ENCODE peak calls at places on chromosome 1, in six cellular contexts. One of them, this sample, is unnamed.

GRCh38 chr1:161486806-161487482 is 18.3 kb upstream of the FCGR2A start:
- DNase-seq in mesothelial cell of epicardium: no peak
- DNase-seq in hepatocyte: peak
- DNase-seq in glutamatergic neuron: no peak
- DNase-seq in bronchial epithelial cell: peak
- DNase-seq in CD8-positive, alpha-beta T cell: no peak
- DNase-seq in this sample: no peak

GRCh38 chr1:171055966-171056643 is 34.6 kb upstream of the FMO3 start:
- DNase-seq in mesothelial cell of epicardium: no peak
- DNase-seq in hepatocyte: no peak
- DNase-seq in glutamatergic neuron: no peak
- DNase-seq in bronchial epithelial cell: peak
- DNase-seq in CD8-positive, alpha-beta T cell: no peak
- DNase-seq in this sample: no peak

GRCh38 chr1:206495493-206496046 is 11.8 kb upstream of the RASSF5 start:
- DNase-seq in mesothelial cell of epicardium: no peak
- DNase-seq in hepatocyte: no peak
- DNase-seq in glutamatergic neuron: no peak
- DNase-seq in bronchial epithelial cell: no peak
- DNase-seq in CD8-positive, alpha-beta T cell: no peak
- DNase-seq in this sample: no peak

GRCh38 chr1:197928849-197929336 is 11.7 kb downstream of the LHX9 start:
- DNase-seq in mesothelial cell of epicardium: no peak
- DNase-seq in hepatocyte: no peak
- DNase-seq in glutamatergic neuron: no peak
- DNase-seq in bronchial epithelial cell: no peak
- DNase-seq in CD8-positive, alpha-beta T cell: no peak
- DNase-seq in this sample: no peak

GRCh38 chr1:203147376-203147775 is 19.9 kb downstream of the ADORA1 start:
- DNase-seq in mesothelial cell of epicardium: no peak
- DNase-seq in hepatocyte: no peak
- DNase-seq in glutamatergic neuron: no peak
- DNase-seq in bronchial epithelial cell: no peak
- DNase-seq in CD8-positive, alpha-beta T cell: no peak
- DNase-seq in this sample: no peak

GRCh38 chr1:214314178-214314843 is 33.4 kb downstream of the SMYD2 start:
- DNase-seq in mesothelial cell of epicardium: no peak
- DNase-seq in hepatocyte: no peak
- DNase-seq in glutamatergic neuron: no peak
- DNase-seq in bronchial epithelial cell: no peak
- DNase-seq in CD8-positive, alpha-beta T cell: no peak
- DNase-seq in this sample: no peak

GRCh38 chr1:90400121-90400520 is 317.0 kb downstream of the BARHL2 start:
- DNase-seq in mesothelial cell of epicardium: no peak
- DNase-seq in hepatocyte: no peak
- DNase-seq in glutamatergic neuron: no peak
- DNase-seq in bronchial epithelial cell: peak
- DNase-seq in CD8-positive, alpha-beta T cell: no peak
- DNase-seq in this sample: no peak

GRCh38 chr1:32869844-32870614 is 683 bp downstream of the FNDC5 start:
- DNase-seq in mesothelial cell of epicardium: peak
- DNase-seq in hepatocyte: no peak
- DNase-seq in glutamatergic neuron: peak
- DNase-seq in bronchial epithelial cell: no peak
- DNase-seq in CD8-positive, alpha-beta T cell: no peak
- DNase-seq in this sample: no peak

GRCh38 chr1:64308856-64309255 is 105.4 kb downstream of the UBE2U start:
- DNase-seq in mesothelial cell of epicardium: no peak
- DNase-seq in hepatocyte: no peak
- DNase-seq in glutamatergic neuron: no peak
- DNase-seq in bronchial epithelial cell: peak
- DNase-seq in CD8-positive, alpha-beta T cell: no peak
- DNase-seq in this sample: no peak

GRCh38 chr1:231590453-231591198 is 36.0 kb upstream of the DISC1 start:
- DNase-seq in mesothelial cell of epicardium: no peak
- DNase-seq in hepatocyte: peak
- DNase-seq in glutamatergic neuron: peak
- DNase-seq in bronchial epithelial cell: peak
- DNase-seq in CD8-positive, alpha-beta T cell: no peak
- DNase-seq in this sample: peak

GRCh38 chr1:3192825-3193224 is 123.8 kb downstream of the PRDM16 start:
- DNase-seq in mesothelial cell of epicardium: no peak
- DNase-seq in hepatocyte: no peak
- DNase-seq in glutamatergic neuron: no peak
- DNase-seq in bronchial epithelial cell: no peak
- DNase-seq in CD8-positive, alpha-beta T cell: no peak
- DNase-seq in this sample: no peak

GRCh38 chr1:239896569-239896968 is 195.1 kb upstream of the FMN2 start:
- DNase-seq in mesothelial cell of epicardium: no peak
- DNase-seq in hepatocyte: no peak
- DNase-seq in glutamatergic neuron: no peak
- DNase-seq in bronchial epithelial cell: no peak
- DNase-seq in CD8-positive, alpha-beta T cell: no peak
- DNase-seq in this sample: no peak

GRCh38 chr1:89295187-89295586 is 22.5 kb upstream of the GBP5 start:
- DNase-seq in mesothelial cell of epicardium: no peak
- DNase-seq in hepatocyte: no peak
- DNase-seq in glutamatergic neuron: no peak
- DNase-seq in bronchial epithelial cell: no peak
- DNase-seq in CD8-positive, alpha-beta T cell: no peak
- DNase-seq in this sample: no peak

GRCh38 chr1:95427525-95427924 is 193.5 kb downstream of the RWDD3 start:
- DNase-seq in mesothelial cell of epicardium: no peak
- DNase-seq in hepatocyte: no peak
- DNase-seq in glutamatergic neuron: no peak
- DNase-seq in bronchial epithelial cell: no peak
- DNase-seq in CD8-positive, alpha-beta T cell: no peak
- DNase-seq in this sample: no peak

GRCh38 chr1:54054438-54054749 is 986 bp downstream of the TCEANC2 start:
- DNase-seq in mesothelial cell of epicardium: no peak
- DNase-seq in hepatocyte: peak
- DNase-seq in glutamatergic neuron: no peak
- DNase-seq in bronchial epithelial cell: no peak
- DNase-seq in CD8-positive, alpha-beta T cell: no peak
- DNase-seq in this sample: no peak

GRCh38 chr1:237411621-237412020 is 369.6 kb downstream of the RYR2 start:
- DNase-seq in mesothelial cell of epicardium: no peak
- DNase-seq in hepatocyte: no peak
- DNase-seq in glutamatergic neuron: no peak
- DNase-seq in bronchial epithelial cell: peak
- DNase-seq in CD8-positive, alpha-beta T cell: no peak
- DNase-seq in this sample: no peak

GRCh38 chr1:232333419-232333767 is 296.5 kb downstream of the SIPA1L2 start:
- DNase-seq in mesothelial cell of epicardium: no peak
- DNase-seq in hepatocyte: no peak
- DNase-seq in glutamatergic neuron: no peak
- DNase-seq in bronchial epithelial cell: no peak
- DNase-seq in CD8-positive, alpha-beta T cell: no peak
- DNase-seq in this sample: no peak

GRCh38 chr1:233503351-233503950 is 110.5 kb upstream of the KCNK1 start:
- DNase-seq in mesothelial cell of epicardium: no peak
- DNase-seq in hepatocyte: no peak
- DNase-seq in glutamatergic neuron: no peak
- DNase-seq in bronchial epithelial cell: no peak
- DNase-seq in CD8-positive, alpha-beta T cell: no peak
- DNase-seq in this sample: no peak

GRCh38 chr1:54290443-54291184 is 90.6 kb downstream of the MRPL37 start:
- DNase-seq in mesothelial cell of epicardium: no peak
- DNase-seq in hepatocyte: peak
- DNase-seq in glutamatergic neuron: no peak
- DNase-seq in bronchial epithelial cell: no peak
- DNase-seq in CD8-positive, alpha-beta T cell: no peak
- DNase-seq in this sample: no peak

GRCh38 chr1:39127513-39127912 is 77.0 kb upstream of the MACF1 start:
- DNase-seq in mesothelial cell of epicardium: no peak
- DNase-seq in hepatocyte: peak
- DNase-seq in glutamatergic neuron: no peak
- DNase-seq in bronchial epithelial cell: no peak
- DNase-seq in CD8-positive, alpha-beta T cell: no peak
- DNase-seq in this sample: no peak

GRCh38 chr1:91613594-91613993 is 112.9 kb downstream of the CDC7 start:
- DNase-seq in mesothelial cell of epicardium: no peak
- DNase-seq in hepatocyte: no peak
- DNase-seq in glutamatergic neuron: no peak
- DNase-seq in bronchial epithelial cell: peak
- DNase-seq in CD8-positive, alpha-beta T cell: no peak
- DNase-seq in this sample: no peak

GRCh38 chr1:226661965-226662364 is 77.1 kb downstream of the ITPKB start:
- DNase-seq in mesothelial cell of epicardium: no peak
- DNase-seq in hepatocyte: no peak
- DNase-seq in glutamatergic neuron: no peak
- DNase-seq in bronchial epithelial cell: no peak
- DNase-seq in CD8-positive, alpha-beta T cell: no peak
- DNase-seq in this sample: no peak

GRCh38 chr1:154747841-154748766 is 122.0 kb downstream of the KCNN3 start:
- DNase-seq in mesothelial cell of epicardium: peak
- DNase-seq in hepatocyte: peak
- DNase-seq in glutamatergic neuron: peak
- DNase-seq in bronchial epithelial cell: no peak
- DNase-seq in CD8-positive, alpha-beta T cell: peak
- DNase-seq in this sample: no peak

GRCh38 chr1:201990427-201990826 is 8.0 kb downstream of the RNPEP start:
- DNase-seq in mesothelial cell of epicardium: no peak
- DNase-seq in hepatocyte: no peak
- DNase-seq in glutamatergic neuron: no peak
- DNase-seq in bronchial epithelial cell: no peak
- DNase-seq in CD8-positive, alpha-beta T cell: no peak
- DNase-seq in this sample: no peak

GRCh38 chr1:27725374-27726172 is at the start of gene FAM76A:
- DNase-seq in mesothelial cell of epicardium: peak
- DNase-seq in hepatocyte: peak
- DNase-seq in glutamatergic neuron: peak
- DNase-seq in bronchial epithelial cell: peak
- DNase-seq in CD8-positive, alpha-beta T cell: peak
- DNase-seq in this sample: peak
- TF ChIP-seq CTCF in mesothelial cell of epicardium: peak
- TF ChIP-seq CTCF in hepatocyte: peak
- TF ChIP-seq CTCF in glutamatergic neuron: peak
- TF ChIP-seq CTCF in bronchial epithelial cell: peak
- TF ChIP-seq CTCF in CD8-positive, alpha-beta T cell: peak
- TF ChIP-seq CTCF in this sample: peak

DNA sequence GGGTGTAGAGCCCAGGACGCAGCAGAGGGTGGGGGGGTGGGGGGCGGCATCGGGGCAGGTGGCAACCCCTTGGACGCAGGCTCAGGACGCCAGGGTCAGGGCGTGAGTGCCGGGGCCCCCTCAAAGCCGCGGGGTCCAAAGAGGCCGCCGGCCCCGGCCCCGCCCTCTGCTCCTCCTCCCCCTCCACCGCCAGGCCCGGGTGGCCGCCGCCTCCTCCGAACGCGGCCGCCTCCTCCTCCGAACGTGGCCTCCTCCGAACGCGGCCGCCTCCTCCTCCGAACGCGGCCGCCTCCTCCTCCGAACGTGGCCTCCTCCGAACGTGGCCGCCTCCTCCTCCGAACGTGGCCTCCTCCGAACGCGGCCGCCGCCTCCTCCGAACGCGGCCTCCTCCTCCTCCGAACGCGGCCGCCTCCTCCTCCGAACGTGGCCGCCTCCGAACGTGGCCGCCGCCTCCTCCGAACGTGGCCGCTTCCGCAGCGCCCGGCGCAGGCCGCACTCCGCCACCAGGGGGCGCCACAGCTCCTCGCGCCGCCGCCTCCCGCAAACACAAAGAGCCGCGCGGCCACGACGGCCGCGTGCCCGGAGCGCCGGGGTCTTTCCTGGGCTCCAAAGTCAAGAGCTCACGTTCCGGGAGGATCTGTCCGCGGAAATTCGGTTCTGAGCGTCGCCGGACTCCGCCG is 19.3 kb upstream of the SAMD11 start:
- DNase-seq in mesothelial cell of epicardium: peak
- DNase-seq in hepatocyte: peak
- DNase-seq in glutamatergic neuron: peak
- DNase-seq in bronchial epithelial cell: peak
- DNase-seq in CD8-positive, alpha-beta T cell: peak
- DNase-seq in this sample: peak
- TF ChIP-seq CTCF in mesothelial cell of epicardium: peak
- TF ChIP-seq CTCF in hepatocyte: peak
- TF ChIP-seq CTCF in glutamatergic neuron: peak
- TF ChIP-seq CTCF in bronchial epithelial cell: peak
- TF ChIP-seq CTCF in CD8-positive, alpha-beta T cell: peak
- TF ChIP-seq CTCF in this sample: peak

GRCh38 chr1:165342588-165342987 is 13.9 kb downstream of the LMX1A start:
- DNase-seq in mesothelial cell of epicardium: no peak
- DNase-seq in hepatocyte: no peak
- DNase-seq in glutamatergic neuron: no peak
- DNase-seq in bronchial epithelial cell: peak
- DNase-seq in CD8-positive, alpha-beta T cell: no peak
- DNase-seq in this sample: no peak
- TF ChIP-seq CTCF in mesothelial cell of epicardium: no peak
- TF ChIP-seq CTCF in hepatocyte: no peak
- TF ChIP-seq CTCF in glutamatergic neuron: no peak
- TF ChIP-seq CTCF in bronchial epithelial cell: no peak
- TF ChIP-seq CTCF in CD8-positive, alpha-beta T cell: no peak
- TF ChIP-seq CTCF in this sample: no peak

GRCh38 chr1:9792156-9793042 is 31.4 kb downstream of the CLSTN1 start:
- DNase-seq in mesothelial cell of epicardium: no peak
- DNase-seq in hepatocyte: no peak
- DNase-seq in glutamatergic neuron: peak
- DNase-seq in bronchial epithelial cell: no peak
- DNase-seq in CD8-positive, alpha-beta T cell: no peak
- DNase-seq in this sample: no peak
- TF ChIP-seq CTCF in mesothelial cell of epicardium: no peak
- TF ChIP-seq CTCF in hepatocyte: no peak
- TF ChIP-seq CTCF in glutamatergic neuron: no peak
- TF ChIP-seq CTCF in bronchial epithelial cell: no peak
- TF ChIP-seq CTCF in CD8-positive, alpha-beta T cell: no peak
- TF ChIP-seq CTCF in this sample: no peak

GRCh38 chr1:83588140-83588539 is 410.8 kb downstream of the TTLL7 start:
- DNase-seq in mesothelial cell of epicardium: no peak
- DNase-seq in hepatocyte: no peak
- DNase-seq in glutamatergic neuron: no peak
- DNase-seq in bronchial epithelial cell: peak
- DNase-seq in CD8-positive, alpha-beta T cell: no peak
- DNase-seq in this sample: no peak

GRCh38 chr1:83596331-83596730 is 402.6 kb downstream of the TTLL7 start:
- DNase-seq in mesothelial cell of epicardium: no peak
- DNase-seq in hepatocyte: no peak
- DNase-seq in glutamatergic neuron: no peak
- DNase-seq in bronchial epithelial cell: no peak
- DNase-seq in CD8-positive, alpha-beta T cell: no peak
- DNase-seq in this sample: no peak

GRCh38 chr1:83593073-83593472 is 405.9 kb downstream of the TTLL7 start:
- DNase-seq in mesothelial cell of epicardium: no peak
- DNase-seq in hepatocyte: no peak
- DNase-seq in glutamatergic neuron: no peak
- DNase-seq in bronchial epithelial cell: no peak
- DNase-seq in CD8-positive, alpha-beta T cell: no peak
- DNase-seq in this sample: no peak
- TF ChIP-seq CTCF in mesothelial cell of epicardium: no peak
- TF ChIP-seq CTCF in hepatocyte: no peak
- TF ChIP-seq CTCF in glutamatergic neuron: no peak
- TF ChIP-seq CTCF in bronchial epithelial cell: no peak
- TF ChIP-seq CTCF in CD8-positive, alpha-beta T cell: no peak
- TF ChIP-seq CTCF in this sample: no peak

GRCh38 chr1:152924191-152924590 is 15.8 kb downstream of the IVL start:
- DNase-seq in mesothelial cell of epicardium: no peak
- DNase-seq in hepatocyte: no peak
- DNase-seq in glutamatergic neuron: no peak
- DNase-seq in bronchial epithelial cell: peak
- DNase-seq in CD8-positive, alpha-beta T cell: no peak
- DNase-seq in this sample: no peak

GRCh38 chr1:152928671-152929070 is 18.3 kb upstream of the SPRR5 start:
- DNase-seq in mesothelial cell of epicardium: no peak
- DNase-seq in hepatocyte: no peak
- DNase-seq in glutamatergic neuron: no peak
- DNase-seq in bronchial epithelial cell: peak
- DNase-seq in CD8-positive, alpha-beta T cell: no peak
- DNase-seq in this sample: no peak

GRCh38 chr1:152926091-152926490 is 17.7 kb downstream of the IVL start:
- DNase-seq in mesothelial cell of epicardium: no peak
- DNase-seq in hepatocyte: no peak
- DNase-seq in glutamatergic neuron: no peak
- DNase-seq in bronchial epithelial cell: peak
- DNase-seq in CD8-positive, alpha-beta T cell: no peak
- DNase-seq in this sample: no peak
- TF ChIP-seq CTCF in mesothelial cell of epicardium: no peak
- TF ChIP-seq CTCF in hepatocyte: no peak
- TF ChIP-seq CTCF in glutamatergic neuron: no peak
- TF ChIP-seq CTCF in bronchial epithelial cell: peak
- TF ChIP-seq CTCF in CD8-positive, alpha-beta T cell: no peak
- TF ChIP-seq CTCF in this sample: no peak

This sample was measured in CD14-positive monocyte.